ENCODE peak calls at places on chromosomes 3 and 15, in ten cellular contexts. One of them, this sample, is unnamed.
A peak's percentile ranks its signal among the peaks of the same experiment; 100 is the strongest.

GRCh38 chr3:35665390-35666055 is 26.2 kb downstream of the ARPP21 start:
- DNase-seq in hypothalamus: no peak
- DNase-seq in fibroblast of the aortic adventitia: no peak
- DNase-seq in ELR: no peak
- DNase-seq in ACHN: no peak
- DNase-seq in T-helper 2 cell: no peak
- DNase-seq in heart left ventricle: no peak
- DNase-seq in WTC11: no peak
- DNase-seq in GM10248: no peak
- DNase-seq in stimulated activated CD8-positive, alpha-beta memory T cell treated with anti-CD3 and anti-CD28 coated beads, Interleukin-15, amount 100 ng/mL, for 1 hour: no peak
- DNase-seq in this sample: peak; percentile 1

GRCh38 chr3:40211579-40211978 is 97.9 kb upstream of the EIF1B start:
- DNase-seq in hypothalamus: no peak
- DNase-seq in fibroblast of the aortic adventitia: peak; percentile 65
- DNase-seq in ELR: peak; percentile 31
- DNase-seq in ACHN: no peak
- DNase-seq in T-helper 2 cell: no peak
- DNase-seq in heart left ventricle: no peak
- DNase-seq in WTC11: no peak
- DNase-seq in GM10248: no peak
- DNase-seq in stimulated activated CD8-positive, alpha-beta memory T cell treated with anti-CD3 and anti-CD28 coated beads, Interleukin-15, amount 100 ng/mL, for 1 hour: no peak
- DNase-seq in this sample: no peak

GRCh38 chr3:94414412-94414811 is 351.6 kb downstream of the NSUN3 start:
- DNase-seq in hypothalamus: no peak
- DNase-seq in fibroblast of the aortic adventitia: no peak
- DNase-seq in ELR: no peak
- DNase-seq in ACHN: no peak
- DNase-seq in T-helper 2 cell: no peak
- DNase-seq in heart left ventricle: no peak
- DNase-seq in WTC11: no peak
- DNase-seq in GM10248: no peak
- DNase-seq in stimulated activated CD8-positive, alpha-beta memory T cell treated with anti-CD3 and anti-CD28 coated beads, Interleukin-15, amount 100 ng/mL, for 1 hour: no peak
- DNase-seq in this sample: no peak

GRCh38 chr15:64163662-64164362 is 990 bp upstream of the PPIB start:
- DNase-seq in hypothalamus: no peak
- DNase-seq in fibroblast of the aortic adventitia: peak; percentile 24
- DNase-seq in ELR: no peak
- DNase-seq in ACHN: no peak
- DNase-seq in T-helper 2 cell: no peak
- DNase-seq in heart left ventricle: no peak
- DNase-seq in WTC11: no peak
- DNase-seq in GM10248: no peak
- DNase-seq in stimulated activated CD8-positive, alpha-beta memory T cell treated with anti-CD3 and anti-CD28 coated beads, Interleukin-15, amount 100 ng/mL, for 1 hour: no peak
- DNase-seq in this sample: no peak

GRCh38 chr3:47882338-47882737 is 79.4 kb downstream of the DHX30 start:
- DNase-seq in hypothalamus: no peak
- DNase-seq in fibroblast of the aortic adventitia: no peak
- DNase-seq in ELR: peak; percentile 3
- DNase-seq in ACHN: no peak
- DNase-seq in T-helper 2 cell: no peak
- DNase-seq in heart left ventricle: no peak
- DNase-seq in WTC11: no peak
- DNase-seq in GM10248: no peak
- DNase-seq in stimulated activated CD8-positive, alpha-beta memory T cell treated with anti-CD3 and anti-CD28 coated beads, Interleukin-15, amount 100 ng/mL, for 1 hour: no peak
- DNase-seq in this sample: no peak

GRCh38 chr15:94312946-94313345 is 81.6 kb downstream of the MCTP2 start:
- DNase-seq in hypothalamus: no peak
- DNase-seq in fibroblast of the aortic adventitia: no peak
- DNase-seq in ELR: no peak
- DNase-seq in ACHN: no peak
- DNase-seq in T-helper 2 cell: no peak
- DNase-seq in heart left ventricle: no peak
- DNase-seq in WTC11: no peak
- DNase-seq in GM10248: no peak
- DNase-seq in stimulated activated CD8-positive, alpha-beta memory T cell treated with anti-CD3 and anti-CD28 coated beads, Interleukin-15, amount 100 ng/mL, for 1 hour: no peak
- DNase-seq in this sample: no peak

GRCh38 chr15:39177561-39177960 is 403.3 kb upstream of the THBS1 start:
- DNase-seq in hypothalamus: no peak
- DNase-seq in fibroblast of the aortic adventitia: no peak
- DNase-seq in ELR: no peak
- DNase-seq in ACHN: no peak
- DNase-seq in T-helper 2 cell: no peak
- DNase-seq in heart left ventricle: no peak
- DNase-seq in WTC11: no peak
- DNase-seq in GM10248: no peak
- DNase-seq in stimulated activated CD8-positive, alpha-beta memory T cell treated with anti-CD3 and anti-CD28 coated beads, Interleukin-15, amount 100 ng/mL, for 1 hour: no peak
- DNase-seq in this sample: no peak

GRCh38 chr3:194285024-194285858 is 65.9 kb downstream of the CPN2 start:
- DNase-seq in hypothalamus: no peak
- DNase-seq in fibroblast of the aortic adventitia: peak; percentile 79
- DNase-seq in ELR: peak; percentile 32
- DNase-seq in ACHN: no peak
- DNase-seq in T-helper 2 cell: no peak
- DNase-seq in heart left ventricle: no peak
- DNase-seq in WTC11: peak; percentile 4
- DNase-seq in GM10248: no peak
- DNase-seq in stimulated activated CD8-positive, alpha-beta memory T cell treated with anti-CD3 and anti-CD28 coated beads, Interleukin-15, amount 100 ng/mL, for 1 hour: no peak
- DNase-seq in this sample: peak; percentile 64

GRCh38 chr15:96102631-96103030 is 227.9 kb upstream of the NR2F2 start:
- DNase-seq in hypothalamus: no peak
- DNase-seq in fibroblast of the aortic adventitia: no peak
- DNase-seq in ELR: no peak
- DNase-seq in ACHN: no peak
- DNase-seq in T-helper 2 cell: no peak
- DNase-seq in heart left ventricle: no peak
- DNase-seq in WTC11: no peak
- DNase-seq in GM10248: no peak
- DNase-seq in stimulated activated CD8-positive, alpha-beta memory T cell treated with anti-CD3 and anti-CD28 coated beads, Interleukin-15, amount 100 ng/mL, for 1 hour: no peak
- DNase-seq in this sample: no peak

GRCh38 chr3:11154036-11154952 is at the start of gene HRH1:
- DNase-seq in hypothalamus: no peak
- DNase-seq in fibroblast of the aortic adventitia: peak; percentile 33
- DNase-seq in ELR: peak; percentile 55
- DNase-seq in ACHN: peak; percentile 10
- DNase-seq in T-helper 2 cell: no peak
- DNase-seq in heart left ventricle: no peak
- DNase-seq in WTC11: peak; percentile 29
- DNase-seq in GM10248: no peak
- DNase-seq in stimulated activated CD8-positive, alpha-beta memory T cell treated with anti-CD3 and anti-CD28 coated beads, Interleukin-15, amount 100 ng/mL, for 1 hour: no peak
- DNase-seq in this sample: no peak

GRCh38 chr3:34780973-34781372 is 858.4 kb upstream of the ARPP21 start:
- DNase-seq in hypothalamus: no peak
- DNase-seq in fibroblast of the aortic adventitia: peak; percentile 20
- DNase-seq in ELR: no peak
- DNase-seq in ACHN: no peak
- DNase-seq in T-helper 2 cell: no peak
- DNase-seq in heart left ventricle: no peak
- DNase-seq in WTC11: no peak
- DNase-seq in GM10248: no peak
- DNase-seq in stimulated activated CD8-positive, alpha-beta memory T cell treated with anti-CD3 and anti-CD28 coated beads, Interleukin-15, amount 100 ng/mL, for 1 hour: no peak
- DNase-seq in this sample: no peak

GRCh38 chr3:53192608-53193007 is 31.6 kb downstream of the PRKCD start:
- DNase-seq in hypothalamus: no peak
- DNase-seq in fibroblast of the aortic adventitia: no peak
- DNase-seq in ELR: no peak
- DNase-seq in ACHN: no peak
- DNase-seq in T-helper 2 cell: no peak
- DNase-seq in heart left ventricle: peak; percentile 16
- DNase-seq in WTC11: no peak
- DNase-seq in GM10248: no peak
- DNase-seq in stimulated activated CD8-positive, alpha-beta memory T cell treated with anti-CD3 and anti-CD28 coated beads, Interleukin-15, amount 100 ng/mL, for 1 hour: no peak
- DNase-seq in this sample: no peak

GRCh38 chr3:115999001-115999400 is 375.7 kb downstream of the GAP43 start:
- DNase-seq in hypothalamus: peak; percentile 63
- DNase-seq in fibroblast of the aortic adventitia: no peak
- DNase-seq in ELR: no peak
- DNase-seq in ACHN: no peak
- DNase-seq in T-helper 2 cell: no peak
- DNase-seq in heart left ventricle: no peak
- DNase-seq in WTC11: no peak
- DNase-seq in GM10248: no peak
- DNase-seq in stimulated activated CD8-positive, alpha-beta memory T cell treated with anti-CD3 and anti-CD28 coated beads, Interleukin-15, amount 100 ng/mL, for 1 hour: no peak
- DNase-seq in this sample: no peak

GRCh38 chr3:57158316-57158715 is 6.8 kb downstream of the IL17RD start:
- DNase-seq in hypothalamus: no peak
- DNase-seq in fibroblast of the aortic adventitia: no peak
- DNase-seq in ELR: no peak
- DNase-seq in ACHN: no peak
- DNase-seq in T-helper 2 cell: no peak
- DNase-seq in heart left ventricle: no peak
- DNase-seq in WTC11: no peak
- DNase-seq in GM10248: no peak
- DNase-seq in stimulated activated CD8-positive, alpha-beta memory T cell treated with anti-CD3 and anti-CD28 coated beads, Interleukin-15, amount 100 ng/mL, for 1 hour: no peak
- DNase-seq in this sample: no peak

GRCh38 chr3:159896543-159896942 is 92.1 kb upstream of the IL12A start:
- DNase-seq in hypothalamus: no peak
- DNase-seq in fibroblast of the aortic adventitia: no peak
- DNase-seq in ELR: no peak
- DNase-seq in ACHN: no peak
- DNase-seq in T-helper 2 cell: no peak
- DNase-seq in heart left ventricle: no peak
- DNase-seq in WTC11: no peak
- DNase-seq in GM10248: no peak
- DNase-seq in stimulated activated CD8-positive, alpha-beta memory T cell treated with anti-CD3 and anti-CD28 coated beads, Interleukin-15, amount 100 ng/mL, for 1 hour: no peak
- DNase-seq in this sample: no peak

GRCh38 chr15:40844543-40844981 is 714 bp downstream of the SPINT1 start:
- DNase-seq in hypothalamus: no peak
- DNase-seq in fibroblast of the aortic adventitia: no peak
- DNase-seq in ELR: peak; percentile 31
- DNase-seq in ACHN: no peak
- DNase-seq in T-helper 2 cell: no peak
- DNase-seq in heart left ventricle: peak; percentile 65
- DNase-seq in WTC11: peak; percentile 58
- DNase-seq in GM10248: peak; percentile 73
- DNase-seq in stimulated activated CD8-positive, alpha-beta memory T cell treated with anti-CD3 and anti-CD28 coated beads, Interleukin-15, amount 100 ng/mL, for 1 hour: no peak
- DNase-seq in this sample: no peak

GRCh38 chr15:70469651-70470555 is 293.5 kb downstream of the UACA start:
- DNase-seq in hypothalamus: no peak
- DNase-seq in fibroblast of the aortic adventitia: no peak
- DNase-seq in ELR: no peak
- DNase-seq in ACHN: no peak
- DNase-seq in T-helper 2 cell: no peak
- DNase-seq in heart left ventricle: no peak
- DNase-seq in WTC11: no peak
- DNase-seq in GM10248: no peak
- DNase-seq in stimulated activated CD8-positive, alpha-beta memory T cell treated with anti-CD3 and anti-CD28 coated beads, Interleukin-15, amount 100 ng/mL, for 1 hour: no peak
- DNase-seq in this sample: no peak

GRCh38 chr15:68208641-68209240 is 3.6 kb upstream of the CALML4 start:
- DNase-seq in hypothalamus: no peak
- DNase-seq in fibroblast of the aortic adventitia: no peak
- DNase-seq in ELR: no peak
- DNase-seq in ACHN: no peak
- DNase-seq in T-helper 2 cell: no peak
- DNase-seq in heart left ventricle: no peak
- DNase-seq in WTC11: no peak
- DNase-seq in GM10248: peak; percentile 36
- DNase-seq in stimulated activated CD8-positive, alpha-beta memory T cell treated with anti-CD3 and anti-CD28 coated beads, Interleukin-15, amount 100 ng/mL, for 1 hour: no peak
- DNase-seq in this sample: no peak

GRCh38 chr15:41585140-41586047 is 26.4 kb downstream of the TYRO3 start:
- DNase-seq in hypothalamus: peak; percentile 70
- DNase-seq in fibroblast of the aortic adventitia: peak; percentile 62
- DNase-seq in ELR: peak; percentile 73
- DNase-seq in ACHN: peak; percentile 61
- DNase-seq in T-helper 2 cell: peak; percentile 15
- DNase-seq in heart left ventricle: peak; percentile 64
- DNase-seq in WTC11: peak; percentile 35
- DNase-seq in GM10248: no peak
- DNase-seq in stimulated activated CD8-positive, alpha-beta memory T cell treated with anti-CD3 and anti-CD28 coated beads, Interleukin-15, amount 100 ng/mL, for 1 hour: no peak
- DNase-seq in this sample: peak; percentile 44

GRCh38 chr3:43659250-43659880 is 31.4 kb upstream of the ABHD5 start:
- DNase-seq in hypothalamus: no peak
- DNase-seq in fibroblast of the aortic adventitia: no peak
- DNase-seq in ELR: no peak
- DNase-seq in ACHN: no peak
- DNase-seq in T-helper 2 cell: no peak
- DNase-seq in heart left ventricle: no peak
- DNase-seq in WTC11: no peak
- DNase-seq in GM10248: no peak
- DNase-seq in stimulated activated CD8-positive, alpha-beta memory T cell treated with anti-CD3 and anti-CD28 coated beads, Interleukin-15, amount 100 ng/mL, for 1 hour: no peak
- DNase-seq in this sample: no peak

GRCh38 chr15:62099171-62099601 is 32.4 kb downstream of the C2CD4A start:
- DNase-seq in hypothalamus: no peak
- DNase-seq in fibroblast of the aortic adventitia: peak; percentile 66
- DNase-seq in ELR: peak; percentile 30
- DNase-seq in ACHN: no peak
- DNase-seq in T-helper 2 cell: no peak
- DNase-seq in heart left ventricle: no peak
- DNase-seq in WTC11: no peak
- DNase-seq in GM10248: no peak
- DNase-seq in stimulated activated CD8-positive, alpha-beta memory T cell treated with anti-CD3 and anti-CD28 coated beads, Interleukin-15, amount 100 ng/mL, for 1 hour: no peak
- DNase-seq in this sample: peak; percentile 51

GRCh38 chr15:31308185-31308639 is 18.4 kb upstream of the KLF13 start:
- DNase-seq in hypothalamus: no peak
- DNase-seq in fibroblast of the aortic adventitia: no peak
- DNase-seq in ELR: no peak
- DNase-seq in ACHN: no peak
- DNase-seq in T-helper 2 cell: no peak
- DNase-seq in heart left ventricle: no peak
- DNase-seq in WTC11: peak; percentile 43
- DNase-seq in GM10248: peak; percentile 84
- DNase-seq in stimulated activated CD8-positive, alpha-beta memory T cell treated with anti-CD3 and anti-CD28 coated beads, Interleukin-15, amount 100 ng/mL, for 1 hour: no peak
- DNase-seq in this sample: no peak

GRCh38 chr15:95302206-95302605 is 1028.3 kb upstream of the NR2F2 start:
- DNase-seq in hypothalamus: no peak
- DNase-seq in fibroblast of the aortic adventitia: no peak
- DNase-seq in ELR: no peak
- DNase-seq in ACHN: no peak
- DNase-seq in T-helper 2 cell: no peak
- DNase-seq in heart left ventricle: no peak
- DNase-seq in WTC11: no peak
- DNase-seq in GM10248: no peak
- DNase-seq in stimulated activated CD8-positive, alpha-beta memory T cell treated with anti-CD3 and anti-CD28 coated beads, Interleukin-15, amount 100 ng/mL, for 1 hour: no peak
- DNase-seq in this sample: no peak

GRCh38 chr3:151281671-151282334 is 3.5 kb upstream of the P2RY14 start:
- DNase-seq in hypothalamus: no peak
- DNase-seq in fibroblast of the aortic adventitia: peak; percentile 59
- DNase-seq in ELR: peak; percentile 58
- DNase-seq in ACHN: no peak
- DNase-seq in T-helper 2 cell: no peak
- DNase-seq in heart left ventricle: no peak
- DNase-seq in WTC11: no peak
- DNase-seq in GM10248: no peak
- DNase-seq in stimulated activated CD8-positive, alpha-beta memory T cell treated with anti-CD3 and anti-CD28 coated beads, Interleukin-15, amount 100 ng/mL, for 1 hour: no peak
- DNase-seq in this sample: peak; percentile 95

GRCh38 chr3:5423523-5423922 is 236.0 kb downstream of the EDEM1 start:
- DNase-seq in hypothalamus: no peak
- DNase-seq in fibroblast of the aortic adventitia: no peak
- DNase-seq in ELR: no peak
- DNase-seq in ACHN: no peak
- DNase-seq in T-helper 2 cell: no peak
- DNase-seq in heart left ventricle: no peak
- DNase-seq in WTC11: no peak
- DNase-seq in GM10248: no peak
- DNase-seq in stimulated activated CD8-positive, alpha-beta memory T cell treated with anti-CD3 and anti-CD28 coated beads, Interleukin-15, amount 100 ng/mL, for 1 hour: no peak
- DNase-seq in this sample: no peak

GRCh38 chr3:2354702-2355101 is 256.0 kb downstream of the CNTN4 start:
- DNase-seq in hypothalamus: peak; percentile 2
- DNase-seq in fibroblast of the aortic adventitia: peak; percentile 11
- DNase-seq in ELR: no peak
- DNase-seq in ACHN: no peak
- DNase-seq in T-helper 2 cell: no peak
- DNase-seq in heart left ventricle: no peak
- DNase-seq in WTC11: no peak
- DNase-seq in GM10248: no peak
- DNase-seq in stimulated activated CD8-positive, alpha-beta memory T cell treated with anti-CD3 and anti-CD28 coated beads, Interleukin-15, amount 100 ng/mL, for 1 hour: no peak
- DNase-seq in this sample: no peak

GRCh38 chr15:35289029-35289617 is 204.0 kb upstream of the NANOGP8 start:
- DNase-seq in hypothalamus: peak; percentile 43
- DNase-seq in fibroblast of the aortic adventitia: peak; percentile 87
- DNase-seq in ELR: peak; percentile 71
- DNase-seq in ACHN: peak; percentile 51
- DNase-seq in T-helper 2 cell: no peak
- DNase-seq in heart left ventricle: no peak
- DNase-seq in WTC11: no peak
- DNase-seq in GM10248: peak; percentile 21
- DNase-seq in stimulated activated CD8-positive, alpha-beta memory T cell treated with anti-CD3 and anti-CD28 coated beads, Interleukin-15, amount 100 ng/mL, for 1 hour: no peak
- DNase-seq in this sample: peak; percentile 81